ENCODE peak calls at places on chromosomes 6 and 20, in seven cellular contexts. One of them, this sample, is unnamed.

GRCh38 chr6:142162780-142163179 is 15.7 kb downstream of the VTA1 start:
- DNase-seq in activated CD4-positive, alpha-beta T cell treated with anti-CD3 and anti-CD28 coated beads for 24 hours: no peak
- DNase-seq in NCI-H460: no peak
- DNase-seq in activated effector memory CD4-positive, alpha-beta T cell treated with anti-CD3 and anti-CD28 coated beads, Interleukin-2, amount 50 U/mL, for 16 hours: no peak
- DNase-seq in tibial artery: no peak
- DNase-seq in prostate gland: no peak
- DNase-seq in ovary: no peak
- DNase-seq in this sample: no peak

GRCh38 chr20:55893031-55893430 is 112.3 kb downstream of the CBLN4 start:
- DNase-seq in tibial artery: no peak
- DNase-seq in activated effector memory CD4-positive, alpha-beta T cell treated with anti-CD3 and anti-CD28 coated beads, Interleukin-2, amount 50 U/mL, for 16 hours: no peak
- DNase-seq in activated CD4-positive, alpha-beta T cell treated with anti-CD3 and anti-CD28 coated beads for 24 hours: no peak
- DNase-seq in prostate gland: no peak
- DNase-seq in ovary: no peak
- DNase-seq in NCI-H460: no peak
- DNase-seq in this sample: no peak

GRCh38 chr6:110552076-110552475 is 75.7 kb upstream of the SLC22A16 start:
- DNase-seq in NCI-H460: no peak
- DNase-seq in prostate gland: no peak
- DNase-seq in activated CD4-positive, alpha-beta T cell treated with anti-CD3 and anti-CD28 coated beads for 24 hours: no peak
- DNase-seq in tibial artery: no peak
- DNase-seq in activated effector memory CD4-positive, alpha-beta T cell treated with anti-CD3 and anti-CD28 coated beads, Interleukin-2, amount 50 U/mL, for 16 hours: no peak
- DNase-seq in ovary: no peak
- DNase-seq in this sample: no peak

GRCh38 chr6:170238741-170239565 is 51.9 kb downstream of the DLL1 start:
- DNase-seq in activated effector memory CD4-positive, alpha-beta T cell treated with anti-CD3 and anti-CD28 coated beads, Interleukin-2, amount 50 U/mL, for 16 hours: no peak
- DNase-seq in prostate gland: no peak
- DNase-seq in ovary: peak
- DNase-seq in activated CD4-positive, alpha-beta T cell treated with anti-CD3 and anti-CD28 coated beads for 24 hours: no peak
- DNase-seq in tibial artery: no peak
- DNase-seq in NCI-H460: no peak
- DNase-seq in this sample: no peak

GRCh38 chr20:3922223-3922982 is 33.2 kb downstream of the PANK2 start:
- DNase-seq in ovary: no peak
- DNase-seq in tibial artery: no peak
- DNase-seq in NCI-H460: no peak
- DNase-seq in activated CD4-positive, alpha-beta T cell treated with anti-CD3 and anti-CD28 coated beads for 24 hours: no peak
- DNase-seq in prostate gland: no peak
- DNase-seq in activated effector memory CD4-positive, alpha-beta T cell treated with anti-CD3 and anti-CD28 coated beads, Interleukin-2, amount 50 U/mL, for 16 hours: no peak
- DNase-seq in this sample: no peak

GRCh38 chr6:142321451-142321850 is 19.6 kb downstream of the ADGRG6 start:
- DNase-seq in prostate gland: no peak
- DNase-seq in activated effector memory CD4-positive, alpha-beta T cell treated with anti-CD3 and anti-CD28 coated beads, Interleukin-2, amount 50 U/mL, for 16 hours: no peak
- DNase-seq in NCI-H460: no peak
- DNase-seq in activated CD4-positive, alpha-beta T cell treated with anti-CD3 and anti-CD28 coated beads for 24 hours: no peak
- DNase-seq in ovary: no peak
- DNase-seq in tibial artery: no peak
- DNase-seq in this sample: no peak

GRCh38 chr6:158038291-158039177 is 56.9 kb downstream of the SYNJ2 start:
- DNase-seq in activated effector memory CD4-positive, alpha-beta T cell treated with anti-CD3 and anti-CD28 coated beads, Interleukin-2, amount 50 U/mL, for 16 hours: peak
- DNase-seq in prostate gland: no peak
- DNase-seq in NCI-H460: no peak
- DNase-seq in tibial artery: peak
- DNase-seq in ovary: no peak
- DNase-seq in activated CD4-positive, alpha-beta T cell treated with anti-CD3 and anti-CD28 coated beads for 24 hours: no peak
- DNase-seq in this sample: no peak

GRCh38 chr6:109296971-109297372 is 85.3 kb downstream of the CD164 start:
- DNase-seq in ovary: no peak
- DNase-seq in NCI-H460: no peak
- DNase-seq in prostate gland: no peak
- DNase-seq in tibial artery: no peak
- DNase-seq in activated CD4-positive, alpha-beta T cell treated with anti-CD3 and anti-CD28 coated beads for 24 hours: no peak
- DNase-seq in activated effector memory CD4-positive, alpha-beta T cell treated with anti-CD3 and anti-CD28 coated beads, Interleukin-2, amount 50 U/mL, for 16 hours: no peak
- DNase-seq in this sample: no peak

GRCh38 chr6:168908166-168908565 is 345.5 kb downstream of the THBS2 start:
- DNase-seq in prostate gland: no peak
- DNase-seq in activated CD4-positive, alpha-beta T cell treated with anti-CD3 and anti-CD28 coated beads for 24 hours: no peak
- DNase-seq in tibial artery: no peak
- DNase-seq in activated effector memory CD4-positive, alpha-beta T cell treated with anti-CD3 and anti-CD28 coated beads, Interleukin-2, amount 50 U/mL, for 16 hours: no peak
- DNase-seq in ovary: no peak
- DNase-seq in NCI-H460: no peak
- DNase-seq in this sample: no peak

This sample was measured in naive thymus-derived CD4-positive, alpha-beta T cell.